ENCODE peak calls at places on chromosomes 13 and 19, in ten cellular contexts. One of them, this sample, is unnamed.

GRCh38 chr19:41133260-41133659 is 19.0 kb downstream of the CYP2F1 start:
- DNase-seq in AG09309: no peak
- DNase-seq in stimulated activated CD4-positive, alpha-beta T cell treated with anti-CD3 and anti-CD28 coated beads, Interleukin-2, amount 100 ng/mL, for 4 hours: no peak
- DNase-seq in left cardiac atrium: no peak
- DNase-seq in OCI-M1: no peak
- DNase-seq in psoas muscle: no peak
- DNase-seq in activated CD4-positive, alpha-beta T cell treated with anti-CD3 and anti-CD28 coated beads, Interleukin-2, amount 50 U/mL, for 24 hours: no peak
- DNase-seq in frontal cortex: no peak
- DNase-seq in endothelial cell: no peak
- DNase-seq in stimulated activated CD8-positive, alpha-beta memory T cell treated with anti-CD3 and anti-CD28 coated beads, Interleukin-7, amount 100 ng/mL, for 1 hour: no peak
- DNase-seq in this sample: no peak

GRCh38 chr19:38389101-38389925 is 816 bp downstream of the SPRED3 start:
- DNase-seq in psoas muscle: no peak
- DNase-seq in stimulated activated CD4-positive, alpha-beta T cell treated with anti-CD3 and anti-CD28 coated beads, Interleukin-2, amount 100 ng/mL, for 4 hours: no peak
- DNase-seq in AG09309: no peak
- DNase-seq in activated CD4-positive, alpha-beta T cell treated with anti-CD3 and anti-CD28 coated beads, Interleukin-2, amount 50 U/mL, for 24 hours: no peak
- DNase-seq in stimulated activated CD8-positive, alpha-beta memory T cell treated with anti-CD3 and anti-CD28 coated beads, Interleukin-7, amount 100 ng/mL, for 1 hour: no peak
- DNase-seq in OCI-M1: no peak
- DNase-seq in left cardiac atrium: peak; percentile 55
- DNase-seq in frontal cortex: peak; percentile 81
- DNase-seq in endothelial cell: peak; percentile 15
- DNase-seq in this sample: no peak

GRCh38 chr13:24032674-24033073 is 127.8 kb upstream of the SPATA13 start:
- DNase-seq in stimulated activated CD4-positive, alpha-beta T cell treated with anti-CD3 and anti-CD28 coated beads, Interleukin-2, amount 100 ng/mL, for 4 hours: no peak
- DNase-seq in AG09309: no peak
- DNase-seq in endothelial cell: no peak
- DNase-seq in OCI-M1: no peak
- DNase-seq in frontal cortex: no peak
- DNase-seq in stimulated activated CD8-positive, alpha-beta memory T cell treated with anti-CD3 and anti-CD28 coated beads, Interleukin-7, amount 100 ng/mL, for 1 hour: no peak
- DNase-seq in left cardiac atrium: no peak
- DNase-seq in psoas muscle: no peak
- DNase-seq in activated CD4-positive, alpha-beta T cell treated with anti-CD3 and anti-CD28 coated beads, Interleukin-2, amount 50 U/mL, for 24 hours: no peak
- DNase-seq in this sample: no peak

GRCh38 chr19:12784871-12785430 is 6.3 kb upstream of the JUNB start:
- DNase-seq in OCI-M1: peak; percentile 50
- DNase-seq in left cardiac atrium: no peak
- DNase-seq in psoas muscle: no peak
- DNase-seq in stimulated activated CD4-positive, alpha-beta T cell treated with anti-CD3 and anti-CD28 coated beads, Interleukin-2, amount 100 ng/mL, for 4 hours: no peak
- DNase-seq in AG09309: no peak
- DNase-seq in endothelial cell: no peak
- DNase-seq in stimulated activated CD8-positive, alpha-beta memory T cell treated with anti-CD3 and anti-CD28 coated beads, Interleukin-7, amount 100 ng/mL, for 1 hour: no peak
- DNase-seq in activated CD4-positive, alpha-beta T cell treated with anti-CD3 and anti-CD28 coated beads, Interleukin-2, amount 50 U/mL, for 24 hours: no peak
- DNase-seq in frontal cortex: no peak
- DNase-seq in this sample: no peak

GRCh38 chr19:10654610-10655456 is 687 bp downstream of the ILF3 start:
- DNase-seq in frontal cortex: peak; percentile 69
- DNase-seq in activated CD4-positive, alpha-beta T cell treated with anti-CD3 and anti-CD28 coated beads, Interleukin-2, amount 50 U/mL, for 24 hours: no peak
- DNase-seq in stimulated activated CD8-positive, alpha-beta memory T cell treated with anti-CD3 and anti-CD28 coated beads, Interleukin-7, amount 100 ng/mL, for 1 hour: no peak
- DNase-seq in endothelial cell: peak; percentile 55
- DNase-seq in left cardiac atrium: peak; percentile 58
- DNase-seq in psoas muscle: no peak
- DNase-seq in OCI-M1: peak; percentile 93
- DNase-seq in stimulated activated CD4-positive, alpha-beta T cell treated with anti-CD3 and anti-CD28 coated beads, Interleukin-2, amount 100 ng/mL, for 4 hours: peak; percentile 54
- DNase-seq in AG09309: no peak
- DNase-seq in this sample: peak; percentile 50

GRCh38 chr19:3821857-3822364 is 35.7 kb upstream of the MATK start:
- DNase-seq in endothelial cell: peak; percentile 92
- DNase-seq in stimulated activated CD8-positive, alpha-beta memory T cell treated with anti-CD3 and anti-CD28 coated beads, Interleukin-7, amount 100 ng/mL, for 1 hour: peak; percentile 84
- DNase-seq in psoas muscle: peak; percentile 56
- DNase-seq in left cardiac atrium: peak; percentile 60
- DNase-seq in frontal cortex: peak; percentile 81
- DNase-seq in OCI-M1: peak; percentile 67
- DNase-seq in AG09309: no peak
- DNase-seq in activated CD4-positive, alpha-beta T cell treated with anti-CD3 and anti-CD28 coated beads, Interleukin-2, amount 50 U/mL, for 24 hours: peak; percentile 96
- DNase-seq in stimulated activated CD4-positive, alpha-beta T cell treated with anti-CD3 and anti-CD28 coated beads, Interleukin-2, amount 100 ng/mL, for 4 hours: peak; percentile 82
- DNase-seq in this sample: no peak

GRCh38 chr13:51342706-51343105 is 3.2 kb downstream of the SERPINE3 start:
- DNase-seq in AG09309: peak; percentile 31
- DNase-seq in activated CD4-positive, alpha-beta T cell treated with anti-CD3 and anti-CD28 coated beads, Interleukin-2, amount 50 U/mL, for 24 hours: no peak
- DNase-seq in left cardiac atrium: no peak
- DNase-seq in stimulated activated CD8-positive, alpha-beta memory T cell treated with anti-CD3 and anti-CD28 coated beads, Interleukin-7, amount 100 ng/mL, for 1 hour: no peak
- DNase-seq in psoas muscle: no peak
- DNase-seq in OCI-M1: no peak
- DNase-seq in frontal cortex: no peak
- DNase-seq in stimulated activated CD4-positive, alpha-beta T cell treated with anti-CD3 and anti-CD28 coated beads, Interleukin-2, amount 100 ng/mL, for 4 hours: no peak
- DNase-seq in endothelial cell: no peak
- DNase-seq in this sample: no peak

GRCh38 chr19:35904312-35905068 is 2.2 kb downstream of the HCST start:
- DNase-seq in stimulated activated CD4-positive, alpha-beta T cell treated with anti-CD3 and anti-CD28 coated beads, Interleukin-2, amount 100 ng/mL, for 4 hours: no peak
- DNase-seq in psoas muscle: no peak
- DNase-seq in stimulated activated CD8-positive, alpha-beta memory T cell treated with anti-CD3 and anti-CD28 coated beads, Interleukin-7, amount 100 ng/mL, for 1 hour: no peak
- DNase-seq in OCI-M1: no peak
- DNase-seq in endothelial cell: no peak
- DNase-seq in AG09309: no peak
- DNase-seq in left cardiac atrium: no peak
- DNase-seq in activated CD4-positive, alpha-beta T cell treated with anti-CD3 and anti-CD28 coated beads, Interleukin-2, amount 50 U/mL, for 24 hours: no peak
- DNase-seq in frontal cortex: no peak
- DNase-seq in this sample: no peak

GRCh38 chr19:29022599-29022998 is 190.4 kb downstream of the UQCRFS1 start:
- DNase-seq in OCI-M1: no peak
- DNase-seq in activated CD4-positive, alpha-beta T cell treated with anti-CD3 and anti-CD28 coated beads, Interleukin-2, amount 50 U/mL, for 24 hours: no peak
- DNase-seq in AG09309: no peak
- DNase-seq in endothelial cell: no peak
- DNase-seq in frontal cortex: no peak
- DNase-seq in psoas muscle: no peak
- DNase-seq in stimulated activated CD8-positive, alpha-beta memory T cell treated with anti-CD3 and anti-CD28 coated beads, Interleukin-7, amount 100 ng/mL, for 1 hour: no peak
- DNase-seq in stimulated activated CD4-positive, alpha-beta T cell treated with anti-CD3 and anti-CD28 coated beads, Interleukin-2, amount 100 ng/mL, for 4 hours: no peak
- DNase-seq in left cardiac atrium: no peak
- DNase-seq in this sample: no peak

GRCh38 chr13:32038353-32038752 is 6.8 kb downstream of the FRY start:
- DNase-seq in activated CD4-positive, alpha-beta T cell treated with anti-CD3 and anti-CD28 coated beads, Interleukin-2, amount 50 U/mL, for 24 hours: no peak
- DNase-seq in endothelial cell: no peak
- DNase-seq in frontal cortex: no peak
- DNase-seq in left cardiac atrium: no peak
- DNase-seq in stimulated activated CD8-positive, alpha-beta memory T cell treated with anti-CD3 and anti-CD28 coated beads, Interleukin-7, amount 100 ng/mL, for 1 hour: no peak
- DNase-seq in OCI-M1: peak; percentile 87
- DNase-seq in psoas muscle: no peak
- DNase-seq in AG09309: no peak
- DNase-seq in stimulated activated CD4-positive, alpha-beta T cell treated with anti-CD3 and anti-CD28 coated beads, Interleukin-2, amount 100 ng/mL, for 4 hours: no peak
- DNase-seq in this sample: no peak

GRCh38 chr13:31001647-31002046 is 69.2 kb downstream of the TEX26 start:
- DNase-seq in stimulated activated CD8-positive, alpha-beta memory T cell treated with anti-CD3 and anti-CD28 coated beads, Interleukin-7, amount 100 ng/mL, for 1 hour: no peak
- DNase-seq in stimulated activated CD4-positive, alpha-beta T cell treated with anti-CD3 and anti-CD28 coated beads, Interleukin-2, amount 100 ng/mL, for 4 hours: no peak
- DNase-seq in endothelial cell: no peak
- DNase-seq in OCI-M1: no peak
- DNase-seq in frontal cortex: no peak
- DNase-seq in activated CD4-positive, alpha-beta T cell treated with anti-CD3 and anti-CD28 coated beads, Interleukin-2, amount 50 U/mL, for 24 hours: no peak
- DNase-seq in psoas muscle: no peak
- DNase-seq in left cardiac atrium: no peak
- DNase-seq in AG09309: no peak
- DNase-seq in this sample: no peak

GRCh38 chr19:12748489-12748888 is 3.1 kb upstream of the BEST2 start:
- DNase-seq in AG09309: no peak
- DNase-seq in psoas muscle: no peak
- DNase-seq in activated CD4-positive, alpha-beta T cell treated with anti-CD3 and anti-CD28 coated beads, Interleukin-2, amount 50 U/mL, for 24 hours: no peak
- DNase-seq in endothelial cell: no peak
- DNase-seq in left cardiac atrium: no peak
- DNase-seq in frontal cortex: no peak
- DNase-seq in stimulated activated CD8-positive, alpha-beta memory T cell treated with anti-CD3 and anti-CD28 coated beads, Interleukin-7, amount 100 ng/mL, for 1 hour: no peak
- DNase-seq in stimulated activated CD4-positive, alpha-beta T cell treated with anti-CD3 and anti-CD28 coated beads, Interleukin-2, amount 100 ng/mL, for 4 hours: no peak
- DNase-seq in OCI-M1: no peak
- DNase-seq in this sample: no peak

GRCh38 chr13:50377726-50378270 is 362.6 kb downstream of the KCNRG start:
- DNase-seq in endothelial cell: no peak
- DNase-seq in stimulated activated CD8-positive, alpha-beta memory T cell treated with anti-CD3 and anti-CD28 coated beads, Interleukin-7, amount 100 ng/mL, for 1 hour: no peak
- DNase-seq in frontal cortex: no peak
- DNase-seq in left cardiac atrium: no peak
- DNase-seq in psoas muscle: no peak
- DNase-seq in activated CD4-positive, alpha-beta T cell treated with anti-CD3 and anti-CD28 coated beads, Interleukin-2, amount 50 U/mL, for 24 hours: no peak
- DNase-seq in AG09309: no peak
- DNase-seq in stimulated activated CD4-positive, alpha-beta T cell treated with anti-CD3 and anti-CD28 coated beads, Interleukin-2, amount 100 ng/mL, for 4 hours: no peak
- DNase-seq in OCI-M1: no peak
- DNase-seq in this sample: no peak

GRCh38 chr19:55526216-55527196 is 10.4 kb downstream of the SBK2 start:
- DNase-seq in stimulated activated CD8-positive, alpha-beta memory T cell treated with anti-CD3 and anti-CD28 coated beads, Interleukin-7, amount 100 ng/mL, for 1 hour: no peak
- DNase-seq in frontal cortex: no peak
- DNase-seq in psoas muscle: peak; percentile 78
- DNase-seq in OCI-M1: no peak
- DNase-seq in AG09309: no peak
- DNase-seq in activated CD4-positive, alpha-beta T cell treated with anti-CD3 and anti-CD28 coated beads, Interleukin-2, amount 50 U/mL, for 24 hours: no peak
- DNase-seq in endothelial cell: no peak
- DNase-seq in left cardiac atrium: peak; percentile 89
- DNase-seq in stimulated activated CD4-positive, alpha-beta T cell treated with anti-CD3 and anti-CD28 coated beads, Interleukin-2, amount 100 ng/mL, for 4 hours: no peak
- DNase-seq in this sample: peak; percentile 38

GRCh38 chr19:16400911-16401675 is 70.7 kb downstream of the EPS15L1 start:
- DNase-seq in frontal cortex: peak; percentile 42
- DNase-seq in OCI-M1: no peak
- DNase-seq in psoas muscle: peak; percentile 67
- DNase-seq in stimulated activated CD4-positive, alpha-beta T cell treated with anti-CD3 and anti-CD28 coated beads, Interleukin-2, amount 100 ng/mL, for 4 hours: peak; percentile 27
- DNase-seq in left cardiac atrium: peak; percentile 48
- DNase-seq in AG09309: no peak
- DNase-seq in stimulated activated CD8-positive, alpha-beta memory T cell treated with anti-CD3 and anti-CD28 coated beads, Interleukin-7, amount 100 ng/mL, for 1 hour: no peak
- DNase-seq in activated CD4-positive, alpha-beta T cell treated with anti-CD3 and anti-CD28 coated beads, Interleukin-2, amount 50 U/mL, for 24 hours: no peak
- DNase-seq in endothelial cell: no peak
- DNase-seq in this sample: peak; percentile 79

GRCh38 chr13:31951215-31951678 is 80.3 kb upstream of the FRY start:
- DNase-seq in stimulated activated CD8-positive, alpha-beta memory T cell treated with anti-CD3 and anti-CD28 coated beads, Interleukin-7, amount 100 ng/mL, for 1 hour: no peak
- DNase-seq in activated CD4-positive, alpha-beta T cell treated with anti-CD3 and anti-CD28 coated beads, Interleukin-2, amount 50 U/mL, for 24 hours: no peak
- DNase-seq in psoas muscle: peak; percentile 60
- DNase-seq in left cardiac atrium: peak; percentile 69
- DNase-seq in AG09309: no peak
- DNase-seq in frontal cortex: no peak
- DNase-seq in endothelial cell: no peak
- DNase-seq in OCI-M1: peak; percentile 58
- DNase-seq in stimulated activated CD4-positive, alpha-beta T cell treated with anti-CD3 and anti-CD28 coated beads, Interleukin-2, amount 100 ng/mL, for 4 hours: no peak
- DNase-seq in this sample: peak; percentile 31

GRCh38 chr13:113407531-113408393 is 43.8 kb upstream of the GRTP1 start:
- DNase-seq in left cardiac atrium: no peak
- DNase-seq in stimulated activated CD8-positive, alpha-beta memory T cell treated with anti-CD3 and anti-CD28 coated beads, Interleukin-7, amount 100 ng/mL, for 1 hour: no peak
- DNase-seq in activated CD4-positive, alpha-beta T cell treated with anti-CD3 and anti-CD28 coated beads, Interleukin-2, amount 50 U/mL, for 24 hours: no peak
- DNase-seq in psoas muscle: no peak
- DNase-seq in frontal cortex: no peak
- DNase-seq in stimulated activated CD4-positive, alpha-beta T cell treated with anti-CD3 and anti-CD28 coated beads, Interleukin-2, amount 100 ng/mL, for 4 hours: no peak
- DNase-seq in OCI-M1: no peak
- DNase-seq in endothelial cell: no peak
- DNase-seq in AG09309: no peak
- DNase-seq in this sample: no peak

GRCh38 chr19:39906283-39906682 is 28.2 kb downstream of the FCGBP start:
- DNase-seq in stimulated activated CD4-positive, alpha-beta T cell treated with anti-CD3 and anti-CD28 coated beads, Interleukin-2, amount 100 ng/mL, for 4 hours: no peak
- DNase-seq in stimulated activated CD8-positive, alpha-beta memory T cell treated with anti-CD3 and anti-CD28 coated beads, Interleukin-7, amount 100 ng/mL, for 1 hour: no peak
- DNase-seq in psoas muscle: no peak
- DNase-seq in activated CD4-positive, alpha-beta T cell treated with anti-CD3 and anti-CD28 coated beads, Interleukin-2, amount 50 U/mL, for 24 hours: no peak
- DNase-seq in endothelial cell: no peak
- DNase-seq in left cardiac atrium: no peak
- DNase-seq in AG09309: no peak
- DNase-seq in frontal cortex: no peak
- DNase-seq in OCI-M1: no peak
- DNase-seq in this sample: no peak

GRCh38 chr19:33508941-33509614 is 12.5 kb downstream of the PEPD start:
- DNase-seq in stimulated activated CD8-positive, alpha-beta memory T cell treated with anti-CD3 and anti-CD28 coated beads, Interleukin-7, amount 100 ng/mL, for 1 hour: no peak
- DNase-seq in activated CD4-positive, alpha-beta T cell treated with anti-CD3 and anti-CD28 coated beads, Interleukin-2, amount 50 U/mL, for 24 hours: no peak
- DNase-seq in AG09309: no peak
- DNase-seq in endothelial cell: no peak
- DNase-seq in frontal cortex: no peak
- DNase-seq in left cardiac atrium: no peak
- DNase-seq in stimulated activated CD4-positive, alpha-beta T cell treated with anti-CD3 and anti-CD28 coated beads, Interleukin-2, amount 100 ng/mL, for 4 hours: no peak
- DNase-seq in OCI-M1: no peak
- DNase-seq in psoas muscle: no peak
- DNase-seq in this sample: no peak

GRCh38 chr13:62931901-62932883 is 1516.5 kb upstream of the PCDH20 start:
- DNase-seq in activated CD4-positive, alpha-beta T cell treated with anti-CD3 and anti-CD28 coated beads, Interleukin-2, amount 50 U/mL, for 24 hours: no peak
- DNase-seq in frontal cortex: no peak
- DNase-seq in endothelial cell: no peak
- DNase-seq in OCI-M1: peak; percentile 60
- DNase-seq in psoas muscle: no peak
- DNase-seq in stimulated activated CD8-positive, alpha-beta memory T cell treated with anti-CD3 and anti-CD28 coated beads, Interleukin-7, amount 100 ng/mL, for 1 hour: no peak
- DNase-seq in left cardiac atrium: no peak
- DNase-seq in AG09309: no peak
- DNase-seq in stimulated activated CD4-positive, alpha-beta T cell treated with anti-CD3 and anti-CD28 coated beads, Interleukin-2, amount 100 ng/mL, for 4 hours: no peak
- DNase-seq in this sample: no peak

GRCh38 chr13:100300708-100301107 is 211.8 kb downstream of the PCCA start:
- DNase-seq in endothelial cell: no peak
- DNase-seq in left cardiac atrium: no peak
- DNase-seq in stimulated activated CD4-positive, alpha-beta T cell treated with anti-CD3 and anti-CD28 coated beads, Interleukin-2, amount 100 ng/mL, for 4 hours: no peak
- DNase-seq in OCI-M1: no peak
- DNase-seq in psoas muscle: no peak
- DNase-seq in stimulated activated CD8-positive, alpha-beta memory T cell treated with anti-CD3 and anti-CD28 coated beads, Interleukin-7, amount 100 ng/mL, for 1 hour: no peak
- DNase-seq in frontal cortex: no peak
- DNase-seq in activated CD4-positive, alpha-beta T cell treated with anti-CD3 and anti-CD28 coated beads, Interleukin-2, amount 50 U/mL, for 24 hours: no peak
- DNase-seq in AG09309: no peak
- DNase-seq in this sample: no peak

GRCh38 chr19:33177417-33177976 is 16.6 kb upstream of the LRP3 start:
- DNase-seq in psoas muscle: no peak
- DNase-seq in stimulated activated CD8-positive, alpha-beta memory T cell treated with anti-CD3 and anti-CD28 coated beads, Interleukin-7, amount 100 ng/mL, for 1 hour: peak; percentile 51
- DNase-seq in endothelial cell: peak; percentile 66
- DNase-seq in OCI-M1: no peak
- DNase-seq in stimulated activated CD4-positive, alpha-beta T cell treated with anti-CD3 and anti-CD28 coated beads, Interleukin-2, amount 100 ng/mL, for 4 hours: no peak
- DNase-seq in left cardiac atrium: no peak
- DNase-seq in AG09309: no peak
- DNase-seq in frontal cortex: no peak
- DNase-seq in activated CD4-positive, alpha-beta T cell treated with anti-CD3 and anti-CD28 coated beads, Interleukin-2, amount 50 U/mL, for 24 hours: no peak
- DNase-seq in this sample: no peak

GRCh38 chr19:32708457-32708856 is 11.1 kb upstream of the TDRD12 start:
- DNase-seq in endothelial cell: no peak
- DNase-seq in stimulated activated CD4-positive, alpha-beta T cell treated with anti-CD3 and anti-CD28 coated beads, Interleukin-2, amount 100 ng/mL, for 4 hours: peak; percentile 35
- DNase-seq in activated CD4-positive, alpha-beta T cell treated with anti-CD3 and anti-CD28 coated beads, Interleukin-2, amount 50 U/mL, for 24 hours: no peak
- DNase-seq in psoas muscle: no peak
- DNase-seq in stimulated activated CD8-positive, alpha-beta memory T cell treated with anti-CD3 and anti-CD28 coated beads, Interleukin-7, amount 100 ng/mL, for 1 hour: no peak
- DNase-seq in frontal cortex: no peak
- DNase-seq in AG09309: no peak
- DNase-seq in OCI-M1: no peak
- DNase-seq in left cardiac atrium: no peak
- DNase-seq in this sample: no peak

GRCh38 chr13:58979851-58980250 is 1183.9 kb downstream of the DIAPH3 start:
- DNase-seq in AG09309: no peak
- DNase-seq in endothelial cell: no peak
- DNase-seq in activated CD4-positive, alpha-beta T cell treated with anti-CD3 and anti-CD28 coated beads, Interleukin-2, amount 50 U/mL, for 24 hours: no peak
- DNase-seq in stimulated activated CD4-positive, alpha-beta T cell treated with anti-CD3 and anti-CD28 coated beads, Interleukin-2, amount 100 ng/mL, for 4 hours: no peak
- DNase-seq in frontal cortex: no peak
- DNase-seq in psoas muscle: no peak
- DNase-seq in left cardiac atrium: no peak
- DNase-seq in OCI-M1: peak; percentile 38
- DNase-seq in stimulated activated CD8-positive, alpha-beta memory T cell treated with anti-CD3 and anti-CD28 coated beads, Interleukin-7, amount 100 ng/mL, for 1 hour: no peak
- DNase-seq in this sample: no peak

GRCh38 chr19:40611900-40612698 is 10.9 kb downstream of the LTBP4 start:
- DNase-seq in left cardiac atrium: no peak
- DNase-seq in frontal cortex: no peak
- DNase-seq in psoas muscle: no peak
- DNase-seq in activated CD4-positive, alpha-beta T cell treated with anti-CD3 and anti-CD28 coated beads, Interleukin-2, amount 50 U/mL, for 24 hours: no peak
- DNase-seq in AG09309: no peak
- DNase-seq in OCI-M1: no peak
- DNase-seq in stimulated activated CD8-positive, alpha-beta memory T cell treated with anti-CD3 and anti-CD28 coated beads, Interleukin-7, amount 100 ng/mL, for 1 hour: no peak
- DNase-seq in endothelial cell: no peak
- DNase-seq in stimulated activated CD4-positive, alpha-beta T cell treated with anti-CD3 and anti-CD28 coated beads, Interleukin-2, amount 100 ng/mL, for 4 hours: no peak
- DNase-seq in this sample: no peak

GRCh38 chr19:51421229-51422052 is 4.0 kb upstream of the SIGLEC10 start:
- DNase-seq in endothelial cell: no peak
- DNase-seq in frontal cortex: no peak
- DNase-seq in psoas muscle: no peak
- DNase-seq in stimulated activated CD8-positive, alpha-beta memory T cell treated with anti-CD3 and anti-CD28 coated beads, Interleukin-7, amount 100 ng/mL, for 1 hour: no peak
- DNase-seq in stimulated activated CD4-positive, alpha-beta T cell treated with anti-CD3 and anti-CD28 coated beads, Interleukin-2, amount 100 ng/mL, for 4 hours: no peak
- DNase-seq in left cardiac atrium: no peak
- DNase-seq in OCI-M1: no peak
- DNase-seq in AG09309: no peak
- DNase-seq in activated CD4-positive, alpha-beta T cell treated with anti-CD3 and anti-CD28 coated beads, Interleukin-2, amount 50 U/mL, for 24 hours: no peak
- DNase-seq in this sample: no peak

GRCh38 chr13:30743319-30744055 is 8.1 kb downstream of the ALOX5AP start:
- DNase-seq in stimulated activated CD4-positive, alpha-beta T cell treated with anti-CD3 and anti-CD28 coated beads, Interleukin-2, amount 100 ng/mL, for 4 hours: no peak
- DNase-seq in frontal cortex: no peak
- DNase-seq in psoas muscle: no peak
- DNase-seq in OCI-M1: no peak
- DNase-seq in endothelial cell: no peak
- DNase-seq in AG09309: peak; percentile 91
- DNase-seq in stimulated activated CD8-positive, alpha-beta memory T cell treated with anti-CD3 and anti-CD28 coated beads, Interleukin-7, amount 100 ng/mL, for 1 hour: no peak
- DNase-seq in left cardiac atrium: peak; percentile 42
- DNase-seq in activated CD4-positive, alpha-beta T cell treated with anti-CD3 and anti-CD28 coated beads, Interleukin-2, amount 50 U/mL, for 24 hours: no peak
- DNase-seq in this sample: peak; percentile 73

GRCh38 chr13:21675095-21676007 is 4.5 kb downstream of the FGF9 start:
- DNase-seq in psoas muscle: peak; percentile 43
- DNase-seq in OCI-M1: no peak
- DNase-seq in activated CD4-positive, alpha-beta T cell treated with anti-CD3 and anti-CD28 coated beads, Interleukin-2, amount 50 U/mL, for 24 hours: no peak
- DNase-seq in stimulated activated CD4-positive, alpha-beta T cell treated with anti-CD3 and anti-CD28 coated beads, Interleukin-2, amount 100 ng/mL, for 4 hours: no peak
- DNase-seq in frontal cortex: peak; percentile 45
- DNase-seq in endothelial cell: no peak
- DNase-seq in stimulated activated CD8-positive, alpha-beta memory T cell treated with anti-CD3 and anti-CD28 coated beads, Interleukin-7, amount 100 ng/mL, for 1 hour: no peak
- DNase-seq in left cardiac atrium: peak; percentile 27
- DNase-seq in AG09309: no peak
- DNase-seq in this sample: no peak